ENCODE peak calls at places on chromosome 6, in four cellular contexts. One of them, this sample, is unnamed.

GRCh38 chr6:110547266-110547964 is 71.0 kb upstream of the SLC22A16 start:
- DNase-seq in esophagus squamous epithelium: no peak
- DNase-seq in GM23248: peak
- DNase-seq in RWPE1: peak
- DNase-seq in this sample: peak

GRCh38 chr6:87590989-87591388 is 1.1 kb downstream of the ORC3 start:
- DNase-seq in esophagus squamous epithelium: no peak
- DNase-seq in GM23248: peak
- DNase-seq in RWPE1: no peak
- DNase-seq in this sample: no peak

GRCh38 chr6:80440496-80441160 is 334.2 kb downstream of the BCKDHB start:
- DNase-seq in esophagus squamous epithelium: no peak
- DNase-seq in GM23248: no peak
- DNase-seq in RWPE1: no peak
- DNase-seq in this sample: no peak

GRCh38 chr6:165880721-165881120 is 217.7 kb upstream of the PDE10A start:
- DNase-seq in esophagus squamous epithelium: no peak
- DNase-seq in GM23248: peak
- DNase-seq in RWPE1: no peak
- DNase-seq in this sample: no peak

GRCh38 chr6:105986998-105987397 is 99.1 kb upstream of the PRDM1 start:
- DNase-seq in esophagus squamous epithelium: no peak
- DNase-seq in GM23248: peak
- DNase-seq in RWPE1: no peak
- DNase-seq in this sample: no peak

GRCh38 chr6:87897581-87898147 is 150.0 kb upstream of the SPACA1 start:
- DNase-seq in esophagus squamous epithelium: no peak
- DNase-seq in GM23248: peak
- DNase-seq in RWPE1: peak
- DNase-seq in this sample: no peak

GRCh38 chr6:106117579-106117978 is 31.4 kb downstream of the PRDM1 start:
- DNase-seq in esophagus squamous epithelium: no peak
- DNase-seq in GM23248: no peak
- DNase-seq in RWPE1: no peak
- DNase-seq in this sample: no peak

GRCh38 chr6:12572884-12573824 is 143.4 kb upstream of the PHACTR1 start:
- DNase-seq in esophagus squamous epithelium: no peak
- DNase-seq in GM23248: peak
- DNase-seq in RWPE1: peak
- DNase-seq in this sample: no peak

GRCh38 chr6:47741807-47742206 is 40.0 kb upstream of the OPN5 start:
- DNase-seq in esophagus squamous epithelium: no peak
- DNase-seq in GM23248: peak
- DNase-seq in RWPE1: peak
- DNase-seq in this sample: peak

GRCh38 chr6:1552296-1552761 is 57.4 kb upstream of the FOXC1 start:
- DNase-seq in esophagus squamous epithelium: no peak
- DNase-seq in GM23248: peak
- DNase-seq in RWPE1: peak
- DNase-seq in this sample: peak

GRCh38 chr6:151683381-151683780 is 124.1 kb upstream of the ESR1 start:
- DNase-seq in esophagus squamous epithelium: no peak
- DNase-seq in GM23248: no peak
- DNase-seq in RWPE1: no peak
- DNase-seq in this sample: no peak

GRCh38 chr6:121826156-121826810 is 390.8 kb downstream of the GJA1 start:
- DNase-seq in esophagus squamous epithelium: no peak
- DNase-seq in GM23248: peak
- DNase-seq in RWPE1: peak
- DNase-seq in this sample: peak

GRCh38 chr6:89494131-89494793 is 61.3 kb downstream of the ANKRD6 start:
- DNase-seq in esophagus squamous epithelium: no peak
- DNase-seq in GM23248: no peak
- DNase-seq in RWPE1: no peak
- DNase-seq in this sample: no peak

GRCh38 chr6:12342664-12343063 is 52.5 kb downstream of the EDN1 start:
- DNase-seq in esophagus squamous epithelium: no peak
- DNase-seq in GM23248: no peak
- DNase-seq in RWPE1: no peak
- DNase-seq in this sample: no peak

GRCh38 chr6:22099241-22099640 is 197.6 kb downstream of the PRL start:
- DNase-seq in esophagus squamous epithelium: no peak
- DNase-seq in GM23248: no peak
- DNase-seq in RWPE1: no peak
- DNase-seq in this sample: no peak

GRCh38 chr6:136371951-136372350 is 82.3 kb upstream of the BCLAF1 start:
- DNase-seq in esophagus squamous epithelium: no peak
- DNase-seq in GM23248: no peak
- DNase-seq in RWPE1: no peak
- DNase-seq in this sample: no peak

GRCh38 chr6:129954749-129955431 is 63.5 kb upstream of the L3MBTL3 start:
- DNase-seq in esophagus squamous epithelium: no peak
- DNase-seq in GM23248: no peak
- DNase-seq in RWPE1: peak
- DNase-seq in this sample: no peak

GRCh38 chr6:129957941-129958898 is 60.2 kb upstream of the L3MBTL3 start:
- DNase-seq in esophagus squamous epithelium: no peak
- DNase-seq in GM23248: no peak
- DNase-seq in RWPE1: no peak
- DNase-seq in this sample: no peak

GRCh38 chr6:129959358-129959930 is 58.9 kb upstream of the L3MBTL3 start:
- DNase-seq in esophagus squamous epithelium: no peak
- DNase-seq in GM23248: no peak
- DNase-seq in RWPE1: no peak
- DNase-seq in this sample: no peak

DNA sequence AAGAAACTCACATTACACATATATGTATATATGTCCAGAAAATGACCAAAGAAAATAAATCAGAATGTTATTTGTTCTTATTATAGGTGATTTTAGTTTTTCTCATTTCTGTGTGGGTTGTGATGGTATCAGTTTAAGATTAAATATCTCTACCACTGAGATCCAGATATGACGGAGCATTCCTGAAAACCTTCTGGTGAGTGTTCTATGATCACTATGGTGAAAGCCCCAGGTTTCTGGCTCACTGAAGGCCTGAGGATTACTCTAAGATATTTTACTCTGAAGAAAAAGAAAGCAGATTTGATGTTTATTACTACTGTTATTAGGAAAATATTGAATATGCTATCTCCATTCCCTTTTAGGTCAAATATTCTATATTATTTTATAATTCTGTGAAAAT is 62.8 kb upstream of the L3MBTL3 start:
- DNase-seq in esophagus squamous epithelium: no peak
- DNase-seq in GM23248: no peak
- DNase-seq in RWPE1: no peak
- DNase-seq in this sample: no peak
- H3K27ac ChIP-seq in esophagus squamous epithelium: no peak
- H3K27ac ChIP-seq in GM23248: no peak
- H3K27ac ChIP-seq in RWPE1: no peak
- H3K27ac ChIP-seq in this sample: no peak

GRCh38 chr6:107867302-107867615 is 43.1 kb upstream of the SCML4 start:
- DNase-seq in esophagus squamous epithelium: no peak
- DNase-seq in GM23248: no peak
- DNase-seq in RWPE1: no peak
- DNase-seq in this sample: no peak

GRCh38 chr6:107871981-107872380 is 47.9 kb upstream of the SCML4 start:
- DNase-seq in esophagus squamous epithelium: no peak
- DNase-seq in GM23248: peak
- DNase-seq in RWPE1: no peak
- DNase-seq in this sample: no peak

GRCh38 chr6:107868867-107869611 is 44.9 kb upstream of the SCML4 start:
- DNase-seq in esophagus squamous epithelium: no peak
- DNase-seq in GM23248: no peak
- DNase-seq in RWPE1: no peak
- DNase-seq in this sample: no peak

GRCh38 chr6:107870379-107870778 is 46.3 kb upstream of the SCML4 start:
- DNase-seq in esophagus squamous epithelium: no peak
- DNase-seq in GM23248: peak
- DNase-seq in RWPE1: no peak
- DNase-seq in this sample: no peak

GRCh38 chr6:107869871-107870270 is 45.8 kb upstream of the SCML4 start:
- DNase-seq in esophagus squamous epithelium: no peak
- DNase-seq in GM23248: no peak
- DNase-seq in RWPE1: no peak
- DNase-seq in this sample: no peak
- H3K27ac ChIP-seq in esophagus squamous epithelium: no peak
- H3K27ac ChIP-seq in GM23248: no peak
- H3K27ac ChIP-seq in RWPE1: no peak
- H3K27ac ChIP-seq in this sample: no peak

GRCh38 chr6:30767158-30767943 is 23.0 kb upstream of the IER3 start:
- DNase-seq in esophagus squamous epithelium: no peak
- DNase-seq in GM23248: no peak
- DNase-seq in RWPE1: no peak
- DNase-seq in this sample: no peak

GRCh38 chr6:30768634-30769087 is 24.3 kb upstream of the IER3 start:
- DNase-seq in esophagus squamous epithelium: no peak
- DNase-seq in GM23248: peak
- DNase-seq in RWPE1: no peak
- DNase-seq in this sample: no peak

GRCh38 chr6:30766461-30767157 is 22.3 kb upstream of the IER3 start:
- DNase-seq in esophagus squamous epithelium: no peak
- DNase-seq in GM23248: no peak
- DNase-seq in RWPE1: no peak
- DNase-seq in this sample: no peak

GRCh38 chr6:30769088-30769852 is 24.9 kb upstream of the IER3 start:
- DNase-seq in esophagus squamous epithelium: no peak
- DNase-seq in GM23248: peak
- DNase-seq in RWPE1: peak
- DNase-seq in this sample: peak

DNA sequence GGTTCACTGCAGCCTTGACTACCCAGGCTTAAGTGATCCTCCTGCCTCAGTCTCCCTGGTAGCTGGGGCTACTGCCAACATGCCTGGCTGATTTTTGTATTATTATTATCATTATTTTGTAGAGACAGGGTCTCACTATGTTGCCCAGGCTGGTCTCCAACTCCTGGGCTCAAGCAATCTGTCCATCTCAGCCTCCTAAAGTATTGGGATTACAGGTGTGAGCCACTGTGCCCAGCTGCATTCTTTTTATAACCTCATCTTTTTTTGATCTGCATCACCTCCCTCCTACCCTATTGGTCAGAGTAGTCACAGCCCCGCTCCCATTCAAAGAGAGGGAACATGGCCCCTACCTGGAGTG is 23.6 kb upstream of the IER3 start:
- DNase-seq in esophagus squamous epithelium: no peak
- DNase-seq in GM23248: no peak
- DNase-seq in RWPE1: no peak
- DNase-seq in this sample: no peak
- H3K27ac ChIP-seq in esophagus squamous epithelium: no peak
- H3K27ac ChIP-seq in GM23248: no peak
- H3K27ac ChIP-seq in RWPE1: peak
- H3K27ac ChIP-seq in this sample: peak

DNA sequence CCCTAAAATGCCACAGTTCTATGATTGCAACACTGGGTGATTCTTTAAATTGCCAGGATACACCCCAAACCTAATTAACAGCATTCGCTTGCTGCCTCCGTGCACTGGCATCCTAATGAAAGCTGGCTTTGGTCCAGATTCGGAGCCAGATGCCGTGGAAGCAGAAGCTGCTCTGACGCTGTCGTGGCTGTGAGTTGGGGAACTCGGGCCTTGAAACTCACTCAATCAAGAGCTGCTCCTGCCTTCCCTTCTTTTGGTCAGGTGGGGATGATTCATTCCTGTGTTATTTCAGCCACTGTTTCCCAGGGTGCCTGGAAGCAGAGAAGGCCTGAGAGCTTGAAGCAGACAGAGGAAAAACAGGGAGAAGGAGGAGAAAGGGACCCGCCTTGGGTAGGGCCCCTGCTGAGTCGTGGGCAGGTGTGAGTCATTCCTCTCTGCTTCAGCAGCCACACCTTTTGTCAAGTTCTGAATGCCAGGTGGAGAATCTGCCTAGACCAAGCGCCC is 36.2 kb upstream of the DSP start:
- DNase-seq in esophagus squamous epithelium: no peak
- DNase-seq in GM23248: peak
- DNase-seq in RWPE1: peak
- DNase-seq in this sample: peak
- H3K27ac ChIP-seq in esophagus squamous epithelium: peak
- H3K27ac ChIP-seq in GM23248: peak
- H3K27ac ChIP-seq in RWPE1: peak
- H3K27ac ChIP-seq in this sample: peak

GRCh38 chr6:45657243-45657642 is 279.5 kb upstream of the SUPT3H start:
- DNase-seq in esophagus squamous epithelium: no peak
- DNase-seq in GM23248: peak
- DNase-seq in RWPE1: no peak
- DNase-seq in this sample: no peak
- H3K27ac ChIP-seq in esophagus squamous epithelium: no peak
- H3K27ac ChIP-seq in GM23248: peak
- H3K27ac ChIP-seq in RWPE1: no peak
- H3K27ac ChIP-seq in this sample: no peak